ENCODE peak calls at places on chromosomes 6 and 20, in nine cellular contexts. N is esophagus squamous epithelium, Q is endothelial cell of umbilical vein, X is erythroblast, V is lower leg skin, T is prostate gland, G is upper lobe of left lung, D is stomach, M is uterus. W is an unnamed sample.

GRCh38 chr6:31901953-31902643 is at the start of gene ZBTB12:
- DNase-seq in T (peak), Q (peak), M (peak), G (peak), N (no peak), X (peak), D (peak), V (peak), W (peak)

GRCh38 chr6:25485820-25486559 is 166.0 kb upstream of the SCGN start:
- DNase-seq in Q (peak), X (peak), M (peak), D (peak), T (no peak), V (no peak), G (no peak), N (no peak), W (no peak)

GRCh38 chr6:43910149-43910637 is 140.2 kb downstream of the VEGFA start:
- DNase-seq in G (no peak), Q (no peak), M (no peak), D (no peak), X (no peak), T (no peak), N (no peak), V (no peak), W (no peak)

GRCh38 chr6:17418281-17419188 is 25.1 kb downstream of the CAP2 start:
- DNase-seq in X (no peak), D (no peak), N (no peak), M (no peak), G (no peak), Q (no peak), V (peak), T (no peak), W (no peak)

GRCh38 chr6:109428889-109429477 is 11.4 kb downstream of the PPIL6 start:
- DNase-seq in V (no peak), D (no peak), M (no peak), G (no peak), N (no peak), Q (peak), T (no peak), X (no peak), W (no peak)

GRCh38 chr20:24001901-24002405 is 13.4 kb upstream of the GGTLC1 start:
- DNase-seq in V (no peak), Q (no peak), D (no peak), G (no peak), T (no peak), M (no peak), N (no peak), X (no peak), W (no peak)

GRCh38 chr6:107331409-107332386 is 127.7 kb downstream of the PDSS2 start:
- DNase-seq in X (no peak), T (no peak), G (no peak), N (no peak), Q (no peak), V (no peak), M (no peak), D (no peak), W (no peak)

GRCh38 chr6:47292944-47293343 is 16.8 kb downstream of the TNFRSF21 start:
- DNase-seq in G (no peak), X (no peak), M (no peak), D (no peak), V (no peak), N (no peak), Q (peak), T (no peak), W (no peak)

GRCh38 chr20:63141531-63141930 is 74.4 kb downstream of the YTHDF1 start:
- DNase-seq in G (no peak), X (no peak), D (no peak), N (no peak), V (no peak), Q (no peak), T (no peak), M (no peak), W (no peak)

GRCh38 chr6:2165216-2165725 is 80.1 kb downstream of the GMDS start:
- DNase-seq in M (no peak), D (no peak), Q (no peak), X (no peak), T (no peak), G (no peak), N (no peak), V (no peak), W (no peak)

GRCh38 chr6:1701668-1702353 is 92.1 kb downstream of the FOXC1 start:
- DNase-seq in N (no peak), M (peak), G (no peak), Q (no peak), D (no peak), V (peak), X (no peak), T (no peak), W (peak)

GRCh38 chr6:105014954-105015353 is 58.0 kb downstream of the LIN28B start:
- DNase-seq in Q (no peak), X (no peak), N (no peak), M (no peak), V (no peak), T (no peak), G (no peak), D (no peak), W (no peak)

GRCh38 chr6:136511397-136511796 is 38.8 kb downstream of the MAP7 start:
- DNase-seq in Q (no peak), X (no peak), T (peak), D (no peak), N (no peak), G (no peak), M (no peak), V (no peak), W (no peak)

GRCh38 chr6:27145731-27146455 is 101.6 kb upstream of the PRSS16 start:
- DNase-seq in M (peak), T (peak), N (no peak), X (peak), Q (peak), V (peak), D (peak), G (no peak), W (no peak)

GRCh38 chr20:31722388-31723281 is at the start of gene BCL2L1:
- DNase-seq in Q (peak), M (peak), X (peak), N (no peak), D (peak), V (peak), T (peak), G (peak), W (peak)
- TF ChIP-seq POLR2A in Q (peak), M (peak), X (peak), N (no peak), D (peak), V (peak), T (peak), G (peak), W (peak)

GRCh38 chr20:2771631-2772080 is 28.8 kb downstream of the CPXM1 start:
- DNase-seq in N (no peak), D (no peak), V (no peak), Q (peak), G (no peak), X (no peak), T (no peak), M (no peak), W (no peak)

GRCh38 chr20:2762578-2763131 is 37.8 kb downstream of the CPXM1 start:
- DNase-seq in X (no peak), G (no peak), T (no peak), N (no peak), V (no peak), M (no peak), Q (no peak), D (no peak), W (no peak)

GRCh38 chr20:2768632-2769015 is 31.8 kb downstream of the CPXM1 start:
- DNase-seq in T (no peak), X (no peak), V (no peak), G (no peak), D (no peak), Q (peak), M (no peak), N (no peak), W (no peak)

GRCh38 chr20:2763186-2763585 is 37.2 kb downstream of the CPXM1 start:
- DNase-seq in Q (no peak), T (no peak), N (no peak), G (no peak), M (no peak), V (no peak), X (no peak), D (peak), W (no peak)

DNA sequence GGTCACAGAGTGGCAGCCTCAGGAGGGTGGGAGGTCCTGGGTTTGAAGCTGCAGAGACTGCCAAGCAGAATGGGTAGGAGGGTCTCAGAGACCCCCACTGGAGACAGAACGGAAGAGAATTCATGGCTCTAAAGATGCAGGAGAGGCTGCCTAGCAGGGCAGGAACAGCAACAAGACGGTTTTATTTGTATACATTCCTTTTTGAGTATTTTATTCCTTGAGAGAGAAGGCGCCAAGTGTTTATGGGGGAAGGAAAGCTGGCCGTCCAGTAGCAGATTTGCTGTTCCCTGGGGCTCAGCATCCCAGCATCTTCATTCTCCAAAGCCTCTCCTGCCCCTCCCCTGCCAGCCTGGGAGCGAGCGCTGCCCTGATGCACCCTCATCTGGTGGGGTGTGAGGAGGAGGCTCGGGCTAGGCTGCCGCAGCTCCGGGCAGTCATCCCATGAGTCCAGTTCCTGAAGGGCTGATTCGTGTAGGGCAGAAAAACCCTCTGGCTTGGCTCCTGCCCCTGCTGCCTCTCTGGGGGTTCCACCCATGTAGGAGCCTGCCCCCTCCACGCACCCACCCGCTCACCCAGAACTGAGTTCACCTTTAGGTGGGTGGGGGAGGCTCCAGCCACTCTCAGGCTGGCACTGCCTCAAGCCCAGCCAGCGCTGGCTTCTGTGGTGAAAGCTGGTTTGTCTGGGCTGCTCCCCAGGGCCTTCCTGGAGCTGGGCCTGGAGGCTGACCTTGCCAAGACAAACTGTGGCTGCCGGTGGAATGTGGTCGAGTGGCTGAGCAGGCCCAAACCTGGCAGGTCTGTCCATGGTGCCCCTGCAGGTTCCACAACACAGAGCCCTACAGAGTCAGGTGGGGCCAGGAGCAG is 32.4 kb downstream of the CPXM1 start:
- DNase-seq in N (no peak), V (no peak), T (peak), G (peak), X (no peak), M (peak), D (peak), Q (peak), W (no peak)
- TF ChIP-seq POLR2A in N (no peak), V (no peak), T (no peak), G (no peak), X (no peak), M (no peak), D (no peak), Q (no peak), W (no peak)

GRCh38 chr6:34391711-34392496 is 565 bp downstream of the NUDT3 start:
- DNase-seq in T (peak), M (peak), D (peak), V (peak), N (no peak), X (peak), G (peak), Q (peak), W (peak)
- TF ChIP-seq POLR2A in T (no peak), M (no peak), D (no peak), V (no peak), N (no peak), X (peak), G (no peak), Q (peak), W (peak)

GRCh38 chr20:43459022-43459942 is 1.6 kb downstream of the SRSF6 start:
- DNase-seq in N (no peak), X (peak), D (no peak), M (peak), Q (peak), G (no peak), T (no peak), V (peak), W (no peak)
- TF ChIP-seq POLR2A in N (no peak), X (peak), D (no peak), M (no peak), Q (no peak), G (no peak), T (no peak), V (no peak), W (no peak)

GRCh38 chr6:52517502-52518278 is 59.2 kb downstream of the TRAM2 start:
- DNase-seq in X (peak), N (no peak), G (no peak), D (peak), T (peak), M (peak), Q (peak), V (peak), W (peak)
- TF ChIP-seq POLR2A in X (peak), N (no peak), G (no peak), D (no peak), T (peak), M (peak), Q (peak), V (no peak), W (peak)